ENCODE peak calls at places on chromosomes 6 and 20, in five cellular contexts. Z is mesenchymal stem cell, V is trophoblast cell, P is IMR-90, J is mesendoderm. O is an unnamed sample.

GRCh38 chr6:9523462-9523861 is 891.4 kb downstream of the TFAP2A start:
- DNase-seq in V (peak), Z (peak), P (peak), J (no peak), O (no peak)

GRCh38 chr20:57748601-57749130 is 38.9 kb upstream of the PMEPA1 start:
- DNase-seq in P (peak), Z (peak), V (peak), J (peak), O (no peak)

GRCh38 chr20:13220194-13220856 is 749 bp upstream of the ISM1 start:
- DNase-seq in Z (peak), J (peak), P (peak), V (peak), O (peak)

GRCh38 chr6:125732398-125732797 is 17.0 kb upstream of the HEY2 start:
- DNase-seq in Z (no peak), P (no peak), V (no peak), J (peak), O (no peak)

GRCh38 chr20:10898555-10898954 is 224.8 kb upstream of the JAG1 start:
- DNase-seq in J (no peak), P (peak), Z (no peak), V (no peak), O (no peak)

GRCh38 chr6:139886396-139886795 is 511.9 kb upstream of the CITED2 start:
- DNase-seq in J (peak), V (peak), P (no peak), Z (no peak), O (no peak)

GRCh38 chr6:137641474-137642077 is 147.4 kb upstream of the OLIG3 start:
- DNase-seq in J (peak), Z (peak), V (peak), P (peak), O (peak)

GRCh38 chr6:10809098-10809497 is 29.2 kb downstream of the MAK start:
- DNase-seq in J (peak), P (no peak), V (peak), Z (no peak), O (no peak)

GRCh38 chr6:24394777-24395437 is 7.8 kb upstream of the MRS2 start:
- DNase-seq in P (peak), V (peak), Z (peak), J (no peak), O (no peak)

GRCh38 chr20:24470782-24471582 is 1.6 kb downstream of the SYNDIG1 start:
- DNase-seq in Z (no peak), P (no peak), V (no peak), J (peak), O (peak)

GRCh38 chr20:23082846-23083552 is 3.1 kb downstream of the CD93 start:
- DNase-seq in P (no peak), J (peak), Z (no peak), V (no peak), O (peak)

GRCh38 chr20:4067600-4068261 is 52.4 kb upstream of the RNF24 start:
- DNase-seq in J (no peak), P (peak), V (peak), Z (peak), O (no peak)

GRCh38 chr20:36919715-36920333 is 31.7 kb downstream of the SAMHD1 start:
- DNase-seq in P (peak), Z (peak), V (peak), J (peak), O (no peak)

DNA sequence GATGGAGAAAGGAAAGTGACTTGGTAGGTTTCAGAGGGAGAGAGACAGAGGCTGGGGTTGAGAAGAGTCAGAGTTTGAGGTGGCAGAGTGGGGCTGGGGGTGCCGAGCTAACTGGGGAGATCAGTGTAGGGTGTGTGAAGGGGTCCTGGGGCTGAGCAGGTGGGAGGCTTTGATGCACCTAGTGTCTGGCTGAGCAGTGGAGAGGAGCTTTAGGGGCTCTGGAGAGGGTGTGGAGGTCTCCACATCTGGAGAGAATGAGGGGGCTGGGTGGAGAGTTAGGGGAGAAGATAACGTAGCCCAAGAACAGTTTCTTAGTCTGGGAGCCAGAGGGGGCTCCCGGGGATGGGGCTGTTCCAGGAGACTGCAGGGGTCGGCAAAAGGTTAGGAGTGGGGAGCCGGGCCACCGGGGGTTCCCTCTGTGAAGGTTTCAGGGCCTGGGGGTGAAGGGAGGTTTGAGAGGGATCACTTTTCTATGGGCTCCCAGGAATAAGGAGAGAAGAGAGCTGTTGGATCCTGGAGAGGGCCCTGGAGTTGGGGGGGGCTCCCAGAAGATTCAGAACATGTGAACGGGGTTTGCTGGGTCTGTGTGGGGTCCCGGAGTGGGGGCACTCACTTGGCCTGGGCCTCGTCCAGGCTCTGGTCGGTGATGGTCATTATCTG is 790 bp downstream of the PBX2 start:
- DNase-seq in J (no peak), V (no peak), P (no peak), Z (peak), O (peak)
- H3K4ac ChIP-seq in J (peak), V (peak), P (peak), Z (peak), O (no peak)

DNA sequence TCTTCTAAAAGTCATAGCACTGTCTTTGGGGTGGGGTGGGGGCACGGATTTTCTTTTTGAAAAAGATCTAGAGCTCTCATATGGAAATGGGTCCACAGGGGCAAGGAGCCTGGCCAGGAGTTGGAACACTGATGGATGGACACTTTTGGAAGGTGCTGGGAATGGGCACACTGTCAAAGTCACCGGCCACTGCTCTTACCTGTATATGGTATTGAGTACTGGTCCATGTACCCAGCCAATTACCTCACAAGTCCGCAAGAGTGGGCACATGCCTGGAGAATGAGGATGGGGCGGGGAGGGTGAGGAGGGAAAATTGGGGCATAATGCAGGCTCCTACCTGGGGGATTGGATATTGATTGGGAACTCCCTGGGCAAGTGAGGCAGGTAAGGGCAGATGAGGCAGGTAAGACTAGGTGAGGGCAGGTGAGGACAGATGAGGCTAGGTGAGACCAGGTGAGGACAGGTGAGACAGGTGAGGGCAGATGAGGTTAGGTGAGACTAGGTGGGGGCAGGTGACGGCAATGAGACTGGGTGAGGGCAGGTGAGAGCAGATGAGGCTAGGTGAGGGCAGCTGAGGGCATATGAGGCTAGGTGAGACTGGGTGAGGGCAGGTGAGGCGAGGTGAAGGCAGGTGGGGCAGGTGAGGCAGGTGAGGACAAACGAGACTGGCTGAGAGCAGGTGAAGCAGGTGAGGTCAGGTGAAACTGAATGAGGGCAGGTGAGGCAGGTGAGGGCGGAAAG is 167.9 kb downstream of the NRN1 start:
- DNase-seq in J (no peak), Z (no peak), V (peak), P (no peak), O (peak)
- H3K4ac ChIP-seq in J (no peak), Z (no peak), V (no peak), P (no peak), O (no peak)

DNA sequence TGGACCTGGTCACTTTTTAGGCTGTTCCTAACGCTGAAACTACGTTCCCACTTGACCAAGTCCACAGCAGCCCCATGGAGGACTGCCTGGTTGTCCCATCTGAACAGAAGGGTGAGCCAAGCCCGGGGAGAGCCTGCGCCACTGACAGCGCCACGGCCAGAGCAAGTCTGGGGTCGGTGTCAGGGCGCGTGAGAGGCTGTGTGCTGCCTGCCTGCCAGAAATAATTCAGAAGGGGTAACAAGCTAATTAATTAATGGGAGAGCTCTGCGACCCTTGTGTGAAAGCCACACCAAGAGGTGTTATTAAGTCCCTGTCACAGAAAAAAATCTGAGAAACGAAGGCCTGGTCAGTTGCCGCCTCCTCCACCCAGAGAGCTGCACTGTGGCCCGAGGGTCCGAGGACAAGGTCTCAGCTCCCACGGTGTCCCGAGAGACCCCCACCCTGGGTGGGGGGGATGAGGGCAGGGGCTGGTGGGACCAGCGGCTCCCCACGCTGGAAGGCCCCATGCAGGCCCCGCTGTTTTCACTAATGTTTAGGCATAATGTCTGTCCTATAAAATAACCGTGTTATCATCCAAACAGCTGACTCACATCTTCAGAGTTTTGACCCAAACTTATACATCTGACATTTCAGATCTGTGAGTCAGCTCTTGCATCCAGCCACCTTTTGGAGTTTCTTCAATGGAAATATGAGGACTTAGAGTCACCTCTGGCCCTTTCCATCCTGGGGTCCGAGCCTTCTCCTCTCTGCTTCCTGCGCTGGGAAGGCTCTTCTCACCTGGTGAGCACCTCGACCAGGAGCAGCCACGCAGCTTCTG is 58.5 kb downstream of the DLL1 start:
- DNase-seq in P (peak), J (no peak), V (peak), Z (peak), O (no peak)
- H3K4ac ChIP-seq in P (peak), J (no peak), V (peak), Z (no peak), O (no peak)

DNA sequence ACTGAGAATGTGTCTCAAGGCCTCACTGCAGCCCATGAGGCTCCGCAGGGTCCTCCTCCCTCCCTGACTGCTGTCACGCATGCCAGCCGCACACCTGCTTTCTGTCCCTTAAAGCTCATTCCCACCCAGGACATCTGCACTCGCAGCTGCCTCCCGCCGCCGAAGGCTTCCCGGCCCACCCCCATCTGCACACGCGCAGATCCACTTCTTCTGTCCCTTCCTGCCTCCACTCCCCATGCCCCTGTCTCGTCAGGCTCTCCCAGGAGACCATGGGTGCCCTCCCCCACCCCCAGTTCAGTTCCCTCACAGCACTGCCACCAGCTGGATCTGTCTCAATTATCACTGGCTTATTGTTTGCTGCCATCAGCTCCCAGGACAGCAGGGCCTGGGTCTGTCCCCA is 63.0 kb downstream of the RIPOR3 start:
- DNase-seq in P (no peak), V (no peak), J (no peak), Z (no peak), O (no peak)
- H3K4ac ChIP-seq in P (no peak), V (no peak), J (no peak), Z (peak), O (no peak)

DNA sequence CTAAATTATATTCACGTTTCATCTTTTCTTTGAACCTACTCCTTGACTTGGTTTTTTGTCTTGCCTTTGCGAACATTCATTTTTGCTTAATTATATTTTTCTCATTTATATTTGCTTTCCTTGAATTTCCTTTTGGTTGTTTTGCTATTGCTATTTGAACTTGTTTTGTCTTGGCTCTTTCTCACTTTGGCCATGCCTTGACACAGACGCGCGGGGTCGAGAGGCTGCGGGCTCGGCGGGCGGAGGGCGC is 7.1 kb upstream of the TMEM14A start:
- DNase-seq in V (no peak), P (no peak), J (no peak), Z (no peak), O (no peak)
- H3K4ac ChIP-seq in V (no peak), P (peak), J (no peak), Z (no peak), O (no peak)

DNA sequence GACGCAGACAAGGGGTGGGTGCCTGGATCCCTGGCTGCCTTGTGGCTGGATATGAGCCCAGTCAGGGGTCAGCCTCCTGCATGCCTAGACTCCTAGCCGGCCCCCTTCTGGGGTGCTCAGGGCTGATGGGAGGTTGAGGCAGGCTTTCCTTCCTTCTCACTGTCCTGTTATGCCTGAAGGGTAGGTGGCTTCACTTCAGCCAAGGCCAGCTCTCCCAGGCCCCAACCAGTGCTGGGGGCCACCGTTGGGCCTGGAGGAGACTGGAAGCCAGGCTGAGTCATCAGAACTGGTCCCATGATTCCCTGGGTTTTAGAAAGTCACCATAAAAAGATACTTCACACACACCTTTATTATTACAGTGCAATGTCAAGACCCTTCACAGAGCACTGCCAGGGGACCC is 2.9 kb upstream of the POU5F1 start:
- DNase-seq in P (no peak), V (no peak), Z (no peak), J (no peak), O (no peak)
- H3K4ac ChIP-seq in P (no peak), V (no peak), Z (no peak), J (peak), O (peak)

GRCh38 chr20:64168381-64169088 is 4.3 kb downstream of the MYT1 start:
- DNase-seq in P (no peak), Z (no peak), J (no peak), V (no peak), O (no peak)
- H3K4ac ChIP-seq in P (no peak), Z (no peak), J (no peak), V (no peak), O (no peak)

GRCh38 chr6:158853072-158853871 is 34.1 kb upstream of the EZR start:
- DNase-seq in V (peak), Z (peak), J (peak), P (peak), O (peak)
- H3K4ac ChIP-seq in V (peak), Z (peak), J (peak), P (peak), O (peak)

O was measured in H9.